ENCODE peak calls at places on chromosomes 4 and X, in seven cellular contexts. One of them, this sample, is unnamed.
A peak's percentile ranks its signal among the peaks of the same experiment; 100 is the strongest.

GRCh38 chr4:16745009-16745408 is 153.4 kb downstream of the LDB2 start:
- DNase-seq in fibroblast of pulmonary artery: peak; percentile 73
- DNase-seq in choroid plexus epithelial cell: peak; percentile 87
- DNase-seq in neural progenitor cell: peak; percentile 18
- DNase-seq in WERI-Rb-1: peak; percentile 9
- DNase-seq in progenitor cell of endocrine pancreas: no peak
- DNase-seq in transverse colon: no peak
- DNase-seq in this sample: peak; percentile 32

GRCh38 chrX:10769696-10770619 is 149.6 kb upstream of the MID1 start:
- DNase-seq in fibroblast of pulmonary artery: peak; percentile 15
- DNase-seq in choroid plexus epithelial cell: peak; percentile 62
- DNase-seq in neural progenitor cell: peak; percentile 53
- DNase-seq in WERI-Rb-1: no peak
- DNase-seq in progenitor cell of endocrine pancreas: no peak
- DNase-seq in transverse colon: no peak
- DNase-seq in this sample: no peak

GRCh38 chr4:26787461-26788340 is 72.9 kb upstream of the STIM2 start:
- DNase-seq in fibroblast of pulmonary artery: peak; percentile 59
- DNase-seq in choroid plexus epithelial cell: peak; percentile 66
- DNase-seq in neural progenitor cell: peak; percentile 60
- DNase-seq in WERI-Rb-1: peak; percentile 58
- DNase-seq in progenitor cell of endocrine pancreas: no peak
- DNase-seq in transverse colon: peak; percentile 39
- DNase-seq in this sample: peak; percentile 88

GRCh38 chr4:6688879-6689505 is 4.7 kb upstream of the S100P start:
- DNase-seq in fibroblast of pulmonary artery: peak; percentile 90
- DNase-seq in choroid plexus epithelial cell: peak; percentile 97
- DNase-seq in neural progenitor cell: peak; percentile 31
- DNase-seq in WERI-Rb-1: no peak
- DNase-seq in progenitor cell of endocrine pancreas: peak; percentile 47
- DNase-seq in transverse colon: peak; percentile 55
- DNase-seq in this sample: peak; percentile 88

GRCh38 chrX:12910851-12911461 is 4.5 kb downstream of the TLR8 start:
- DNase-seq in fibroblast of pulmonary artery: no peak
- DNase-seq in choroid plexus epithelial cell: no peak
- DNase-seq in neural progenitor cell: no peak
- DNase-seq in WERI-Rb-1: no peak
- DNase-seq in progenitor cell of endocrine pancreas: no peak
- DNase-seq in transverse colon: no peak
- DNase-seq in this sample: no peak

GRCh38 chrX:31021537-31021936 is 50.3 kb downstream of the FTHL17 start:
- DNase-seq in fibroblast of pulmonary artery: peak; percentile 20
- DNase-seq in choroid plexus epithelial cell: peak; percentile 2
- DNase-seq in neural progenitor cell: no peak
- DNase-seq in WERI-Rb-1: no peak
- DNase-seq in progenitor cell of endocrine pancreas: no peak
- DNase-seq in transverse colon: no peak
- DNase-seq in this sample: no peak

GRCh38 chr4:113893546-113893945 is 85.9 kb downstream of the ARSJ start:
- DNase-seq in fibroblast of pulmonary artery: peak; percentile 34
- DNase-seq in choroid plexus epithelial cell: peak; percentile 56
- DNase-seq in neural progenitor cell: no peak
- DNase-seq in WERI-Rb-1: no peak
- DNase-seq in progenitor cell of endocrine pancreas: no peak
- DNase-seq in transverse colon: no peak
- DNase-seq in this sample: peak; percentile 36

GRCh38 chrX:120316587-120317283 is 5.5 kb upstream of the TMEM255A start:
- DNase-seq in fibroblast of pulmonary artery: peak; percentile 13
- DNase-seq in choroid plexus epithelial cell: no peak
- DNase-seq in neural progenitor cell: no peak
- DNase-seq in WERI-Rb-1: no peak
- DNase-seq in progenitor cell of endocrine pancreas: no peak
- DNase-seq in transverse colon: no peak
- DNase-seq in this sample: peak; percentile 59

GRCh38 chrX:66635360-66635759 is 3.5 kb downstream of the EDA2R start:
- DNase-seq in fibroblast of pulmonary artery: peak; percentile 74
- DNase-seq in choroid plexus epithelial cell: peak; percentile 86
- DNase-seq in neural progenitor cell: no peak
- DNase-seq in WERI-Rb-1: no peak
- DNase-seq in progenitor cell of endocrine pancreas: no peak
- DNase-seq in transverse colon: no peak
- DNase-seq in this sample: peak; percentile 69

GRCh38 chrX:40098264-40099045 is 697 bp upstream of the BCOR start:
- DNase-seq in fibroblast of pulmonary artery: no peak
- DNase-seq in choroid plexus epithelial cell: peak; percentile 56
- DNase-seq in neural progenitor cell: peak; percentile 85
- DNase-seq in WERI-Rb-1: peak; percentile 47
- DNase-seq in progenitor cell of endocrine pancreas: peak; percentile 30
- DNase-seq in transverse colon: peak; percentile 58
- DNase-seq in this sample: peak; percentile 26

GRCh38 chr4:108080752-108081151 is 88.0 kb downstream of the LEF1 start:
- DNase-seq in fibroblast of pulmonary artery: no peak
- DNase-seq in choroid plexus epithelial cell: no peak
- DNase-seq in neural progenitor cell: no peak
- DNase-seq in WERI-Rb-1: no peak
- DNase-seq in progenitor cell of endocrine pancreas: no peak
- DNase-seq in transverse colon: no peak
- DNase-seq in this sample: no peak

GRCh38 chr4:187617117-187617516 is 378.5 kb upstream of the ZFP42 start:
- DNase-seq in fibroblast of pulmonary artery: peak; percentile 11
- DNase-seq in choroid plexus epithelial cell: peak; percentile 27
- DNase-seq in neural progenitor cell: no peak
- DNase-seq in WERI-Rb-1: no peak
- DNase-seq in progenitor cell of endocrine pancreas: no peak
- DNase-seq in transverse colon: no peak
- DNase-seq in this sample: peak; percentile 25

GRCh38 chrX:10634681-10635161 is 14.3 kb upstream of the MID1 start:
- DNase-seq in fibroblast of pulmonary artery: peak; percentile 72
- DNase-seq in choroid plexus epithelial cell: peak; percentile 82
- DNase-seq in neural progenitor cell: no peak
- DNase-seq in WERI-Rb-1: no peak
- DNase-seq in progenitor cell of endocrine pancreas: no peak
- DNase-seq in transverse colon: no peak
- DNase-seq in this sample: peak; percentile 90

GRCh38 chr4:100895572-100896197 is 377.9 kb upstream of the EMCN start:
- DNase-seq in fibroblast of pulmonary artery: no peak
- DNase-seq in choroid plexus epithelial cell: no peak
- DNase-seq in neural progenitor cell: no peak
- DNase-seq in WERI-Rb-1: no peak
- DNase-seq in progenitor cell of endocrine pancreas: no peak
- DNase-seq in transverse colon: no peak
- DNase-seq in this sample: no peak

GRCh38 chrX:102154218-102154860 is 1.4 kb downstream of the BEX5 start:
- DNase-seq in fibroblast of pulmonary artery: no peak
- DNase-seq in choroid plexus epithelial cell: no peak
- DNase-seq in neural progenitor cell: peak; percentile 31
- DNase-seq in WERI-Rb-1: no peak
- DNase-seq in progenitor cell of endocrine pancreas: no peak
- DNase-seq in transverse colon: peak; percentile 9
- DNase-seq in this sample: no peak
- TF ChIP-seq CTCF in fibroblast of pulmonary artery: no peak
- TF ChIP-seq CTCF in choroid plexus epithelial cell: no peak
- TF ChIP-seq CTCF in neural progenitor cell: peak; percentile 46
- TF ChIP-seq CTCF in WERI-Rb-1: peak; percentile 23
- TF ChIP-seq CTCF in progenitor cell of endocrine pancreas: peak; percentile 62
- TF ChIP-seq CTCF in transverse colon: peak; percentile 28
- TF ChIP-seq CTCF in this sample: no peak

GRCh38 chr4:76380561-76380960 is 40.4 kb downstream of the CCDC158 start:
- DNase-seq in fibroblast of pulmonary artery: no peak
- DNase-seq in choroid plexus epithelial cell: no peak
- DNase-seq in neural progenitor cell: no peak
- DNase-seq in WERI-Rb-1: no peak
- DNase-seq in progenitor cell of endocrine pancreas: no peak
- DNase-seq in transverse colon: no peak
- DNase-seq in this sample: no peak

GRCh38 chr4:76376534-76376933 is 44.4 kb downstream of the CCDC158 start:
- DNase-seq in fibroblast of pulmonary artery: no peak
- DNase-seq in choroid plexus epithelial cell: no peak
- DNase-seq in neural progenitor cell: no peak
- DNase-seq in WERI-Rb-1: no peak
- DNase-seq in progenitor cell of endocrine pancreas: no peak
- DNase-seq in transverse colon: no peak
- DNase-seq in this sample: no peak

GRCh38 chr4:76377481-76377901 is 43.5 kb downstream of the CCDC158 start:
- DNase-seq in fibroblast of pulmonary artery: no peak
- DNase-seq in choroid plexus epithelial cell: peak; percentile 20
- DNase-seq in neural progenitor cell: peak; percentile 25
- DNase-seq in WERI-Rb-1: no peak
- DNase-seq in progenitor cell of endocrine pancreas: no peak
- DNase-seq in transverse colon: no peak
- DNase-seq in this sample: no peak

GRCh38 chr4:76375703-76376102 is 45.2 kb downstream of the CCDC158 start:
- DNase-seq in fibroblast of pulmonary artery: no peak
- DNase-seq in choroid plexus epithelial cell: no peak
- DNase-seq in neural progenitor cell: no peak
- DNase-seq in WERI-Rb-1: no peak
- DNase-seq in progenitor cell of endocrine pancreas: no peak
- DNase-seq in transverse colon: no peak
- DNase-seq in this sample: no peak

GRCh38 chr4:76377922-76378321 is 43.0 kb downstream of the CCDC158 start:
- DNase-seq in fibroblast of pulmonary artery: peak; percentile 57
- DNase-seq in choroid plexus epithelial cell: peak; percentile 86
- DNase-seq in neural progenitor cell: peak; percentile 69
- DNase-seq in WERI-Rb-1: peak; percentile 62
- DNase-seq in progenitor cell of endocrine pancreas: peak; percentile 22
- DNase-seq in transverse colon: peak; percentile 60
- DNase-seq in this sample: peak; percentile 57
- TF ChIP-seq CTCF in fibroblast of pulmonary artery: peak; percentile 64
- TF ChIP-seq CTCF in choroid plexus epithelial cell: peak; percentile 90
- TF ChIP-seq CTCF in neural progenitor cell: peak; percentile 87
- TF ChIP-seq CTCF in WERI-Rb-1: peak; percentile 52
- TF ChIP-seq CTCF in progenitor cell of endocrine pancreas: peak; percentile 87
- TF ChIP-seq CTCF in transverse colon: peak; percentile 48
- TF ChIP-seq CTCF in this sample: peak; percentile 48

DNA sequence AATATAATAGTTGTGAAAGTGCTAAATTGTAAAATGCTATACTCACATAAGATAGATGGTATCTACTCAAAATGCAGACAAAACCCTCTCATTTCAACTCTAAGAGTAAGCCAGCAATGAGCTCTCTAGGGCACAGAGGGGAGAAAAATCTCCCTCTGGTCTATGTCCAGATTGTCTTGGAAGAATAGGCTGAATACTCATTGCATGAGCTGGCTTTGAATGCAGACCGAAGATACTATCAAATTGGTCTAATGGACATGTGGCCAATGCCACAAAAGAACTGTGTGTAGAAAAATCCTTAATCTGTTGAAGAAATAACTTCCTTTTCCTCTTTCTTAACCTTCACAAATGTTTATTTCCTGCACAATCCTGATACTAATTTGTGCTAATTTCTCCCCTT is 3.5 kb downstream of the ZXDA start:
- DNase-seq in fibroblast of pulmonary artery: peak; percentile 68
- DNase-seq in choroid plexus epithelial cell: peak; percentile 63
- DNase-seq in neural progenitor cell: no peak
- DNase-seq in WERI-Rb-1: no peak
- DNase-seq in progenitor cell of endocrine pancreas: no peak
- DNase-seq in transverse colon: no peak
- DNase-seq in this sample: peak; percentile 5
- TF ChIP-seq CTCF in fibroblast of pulmonary artery: no peak
- TF ChIP-seq CTCF in choroid plexus epithelial cell: no peak
- TF ChIP-seq CTCF in neural progenitor cell: no peak
- TF ChIP-seq CTCF in WERI-Rb-1: no peak
- TF ChIP-seq CTCF in progenitor cell of endocrine pancreas: no peak
- TF ChIP-seq CTCF in transverse colon: no peak
- TF ChIP-seq CTCF in this sample: no peak

GRCh38 chrX:36908801-36909403 is 99.3 kb upstream of the FAM47C start:
- DNase-seq in fibroblast of pulmonary artery: peak; percentile 43
- DNase-seq in choroid plexus epithelial cell: peak; percentile 55
- DNase-seq in neural progenitor cell: peak; percentile 26
- DNase-seq in WERI-Rb-1: no peak
- DNase-seq in progenitor cell of endocrine pancreas: no peak
- DNase-seq in transverse colon: no peak
- DNase-seq in this sample: peak; percentile 53
- TF ChIP-seq CTCF in fibroblast of pulmonary artery: peak; percentile 48
- TF ChIP-seq CTCF in choroid plexus epithelial cell: peak; percentile 44
- TF ChIP-seq CTCF in neural progenitor cell: peak; percentile 72
- TF ChIP-seq CTCF in WERI-Rb-1: peak; percentile 8
- TF ChIP-seq CTCF in progenitor cell of endocrine pancreas: peak; percentile 68
- TF ChIP-seq CTCF in transverse colon: peak; percentile 38
- TF ChIP-seq CTCF in this sample: peak; percentile 48

DNA sequence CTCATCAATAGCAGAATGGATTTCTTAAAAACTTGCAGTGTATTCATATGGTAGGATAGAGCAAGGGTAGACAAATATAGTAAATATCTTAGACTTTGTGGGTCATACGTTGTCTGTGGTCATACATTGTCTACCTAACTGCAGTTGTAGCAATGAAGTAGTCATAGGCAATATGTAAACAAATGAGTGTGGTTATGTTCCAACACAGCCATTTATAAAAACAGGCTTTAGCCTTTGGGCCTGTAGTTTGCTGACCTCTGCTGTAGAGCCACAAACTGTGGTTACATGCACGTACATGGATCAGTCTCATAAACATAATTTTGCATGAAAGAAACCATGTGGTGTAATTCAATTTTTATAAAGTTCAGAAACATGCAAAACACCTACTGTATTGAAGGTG is 98.9 kb downstream of the LARP1B start:
- DNase-seq in fibroblast of pulmonary artery: peak; percentile 56
- DNase-seq in choroid plexus epithelial cell: peak; percentile 92
- DNase-seq in neural progenitor cell: no peak
- DNase-seq in WERI-Rb-1: no peak
- DNase-seq in progenitor cell of endocrine pancreas: no peak
- DNase-seq in transverse colon: no peak
- DNase-seq in this sample: peak; percentile 56
- TF ChIP-seq CTCF in fibroblast of pulmonary artery: no peak
- TF ChIP-seq CTCF in choroid plexus epithelial cell: peak; percentile 4
- TF ChIP-seq CTCF in neural progenitor cell: no peak
- TF ChIP-seq CTCF in WERI-Rb-1: no peak
- TF ChIP-seq CTCF in progenitor cell of endocrine pancreas: no peak
- TF ChIP-seq CTCF in transverse colon: no peak
- TF ChIP-seq CTCF in this sample: no peak